ENCODE peak calls at places on chromosomes 7 and 10, in four cellular contexts. D is HCT116, N is K562, B is HepG2. I is an unnamed sample.
A peak's percentile ranks its signal among the peaks of the same experiment; 100 is the strongest.

GRCh38 chr10:125000366-125001312 is 58.7 kb downstream of the ZRANB1 start:
- DNase-seq in N (no peak), D (no peak), B (no peak), I (peak; percentile 41)

GRCh38 chr7:121634356-121634755 is 238.2 kb upstream of the FAM3C start:
- DNase-seq in D (no peak), N (no peak), B (no peak), I (no peak)

GRCh38 chr7:30682131-30683083 is at the start of gene CRHR2:
- DNase-seq in N (peak; percentile 46), D (no peak), B (no peak), I (peak; percentile 76)

GRCh38 chr7:115911466-115911865 is 119.1 kb downstream of the TFEC start:
- DNase-seq in D (no peak), N (no peak), B (no peak), I (no peak)

GRCh38 chr10:78405231-78405630 is 371.6 kb downstream of the RPS24 start:
- DNase-seq in B (no peak), D (no peak), N (no peak), I (no peak)

GRCh38 chr10:26911811-26912461 is 51.2 kb upstream of the ABI1 start:
- DNase-seq in N (no peak), D (no peak), B (no peak), I (no peak)

GRCh38 chr10:79405221-79405994 is 40.0 kb downstream of the ZCCHC24 start:
- DNase-seq in N (no peak), D (no peak), B (no peak), I (no peak)

GRCh38 chr7:17558135-17558534 is 259.7 kb downstream of the AHR start:
- DNase-seq in N (no peak), B (no peak), D (no peak), I (no peak)

GRCh38 chr7:8131694-8132605 is 130.0 kb downstream of the ICA1 start:
- DNase-seq in N (no peak), D (no peak), B (no peak), I (no peak)

GRCh38 chr10:71613303-71613777 is 106.2 kb downstream of the C10orf105 start:
- DNase-seq in D (peak; percentile 12), B (no peak), N (peak; percentile 49), I (no peak)

GRCh38 chr10:102811346-102811745 is 25.9 kb downstream of the CYP17A1 start:
- DNase-seq in N (no peak), B (no peak), D (no peak), I (no peak)

GRCh38 chr7:48875300-48875916 is 48.9 kb upstream of the CDC14C start:
- DNase-seq in B (peak; percentile 15), D (no peak), N (no peak), I (peak; percentile 85)

GRCh38 chr10:52229271-52229931 is 84.7 kb upstream of the DKK1 start:
- DNase-seq in N (no peak), B (no peak), D (no peak), I (no peak)

GRCh38 chr7:36086571-36086970 is 66.5 kb upstream of the EEPD1 start:
- DNase-seq in B (no peak), N (no peak), D (no peak), I (no peak)

GRCh38 chr10:16606421-16606820 is 84.7 kb upstream of the C1QL3 start:
- DNase-seq in B (no peak), D (no peak), N (no peak), I (no peak)

GRCh38 chr7:20574784-20575757 is 40.4 kb upstream of the ABCB5 start:
- DNase-seq in N (no peak), B (no peak), D (no peak), I (no peak)

GRCh38 chr7:131174855-131175254 is 152.8 kb upstream of the MKLN1 start:
- DNase-seq in B (no peak), D (no peak), N (no peak), I (no peak)

GRCh38 chr10:44325157-44325556 is 59.7 kb downstream of the CXCL12 start:
- DNase-seq in B (peak; percentile 81), N (no peak), D (no peak), I (no peak)

GRCh38 chr7:104980969-104981670 is 32.9 kb upstream of the KMT2E start:
- DNase-seq in D (peak; percentile 54), B (peak; percentile 44), N (peak; percentile 75), I (peak; percentile 86)

GRCh38 chr10:126060232-126060935 is 164.0 kb downstream of the FANK1 start:
- DNase-seq in D (no peak), N (no peak), B (no peak), I (no peak)

GRCh38 chr10:16988900-16989299 is 140.7 kb downstream of the CUBN start:
- DNase-seq in N (no peak), B (no peak), D (no peak), I (no peak)

GRCh38 chr10:95339863-95340262 is 49.1 kb upstream of the PDLIM1 start:
- DNase-seq in B (no peak), D (no peak), N (no peak), I (no peak)

GRCh38 chr10:5094265-5095205 is at the start of gene AKR1C3:
- DNase-seq in D (peak; percentile 51), N (peak; percentile 27), B (peak; percentile 78), I (peak; percentile 66)

GRCh38 chr10:95341716-95342130 is 50.9 kb upstream of the PDLIM1 start:
- DNase-seq in B (peak; percentile 35), D (no peak), N (no peak), I (no peak)

GRCh38 chr7:36747969-36748574 is 23.8 kb upstream of the AOAH start:
- DNase-seq in B (no peak), D (no peak), N (no peak), I (no peak)

GRCh38 chr7:50857804-50858203 is 75.1 kb upstream of the GRB10 start:
- DNase-seq in D (no peak), B (no peak), N (no peak), I (no peak)

GRCh38 chr7:19939746-19940145 is 166.3 kb upstream of the TMEM196 start:
- DNase-seq in B (no peak), N (no peak), D (no peak), I (no peak)

GRCh38 chr10:58335306-58336005 is 650 bp downstream of the UBE2D1 start:
- DNase-seq in D (peak; percentile 27), B (peak; percentile 28), N (peak; percentile 28), I (peak; percentile 53)

GRCh38 chr10:113523628-113524027 is 29.2 kb upstream of the HABP2 start:
- DNase-seq in B (no peak), N (no peak), D (no peak), I (no peak)

GRCh38 chr10:35346248-35346647 is 9.9 kb downstream of the CCNY start:
- DNase-seq in N (no peak), B (no peak), D (no peak), I (no peak)

GRCh38 chr7:109806548-109806947 is 1236.9 kb downstream of the DNAJB9 start:
- DNase-seq in N (no peak), D (no peak), B (no peak), I (no peak)

GRCh38 chr10:87505366-87506113 is 847 bp downstream of the MINPP1 start:
- DNase-seq in N (peak; percentile 55), B (peak; percentile 60), D (peak; percentile 10), I (peak; percentile 82)

GRCh38 chr10:22593644-22594043 is 120.7 kb downstream of the PIP4K2A start:
- DNase-seq in N (no peak), D (no peak), B (no peak), I (no peak)
- TF ChIP-seq POLR2AphosphoS5 in N (no peak), D (no peak), B (no peak), I (no peak)

GRCh38 chr10:110278562-110278961 is 26.2 kb downstream of the SMNDC1 start:
- DNase-seq in N (no peak), B (no peak), D (no peak), I (no peak)

GRCh38 chr10:110275140-110275729 is 29.5 kb downstream of the SMNDC1 start:
- DNase-seq in D (no peak), B (no peak), N (no peak), I (no peak)

GRCh38 chr10:110274629-110275028 is 30.1 kb downstream of the SMNDC1 start:
- DNase-seq in N (no peak), B (no peak), D (no peak), I (no peak)

GRCh38 chr10:110276603-110277002 is 28.1 kb downstream of the SMNDC1 start:
- DNase-seq in D (no peak), N (no peak), B (no peak), I (no peak)

GRCh38 chr10:110279062-110279986 is 25.4 kb downstream of the SMNDC1 start:
- DNase-seq in N (peak; percentile 12), B (peak; percentile 65), D (peak; percentile 54), I (peak; percentile 79)
- H2AFZ ChIP-seq in N (no peak overlapping the region), B (no peak overlapping the region), D (no peak overlapping the region), I (no peak overlapping the region)

DNA sequence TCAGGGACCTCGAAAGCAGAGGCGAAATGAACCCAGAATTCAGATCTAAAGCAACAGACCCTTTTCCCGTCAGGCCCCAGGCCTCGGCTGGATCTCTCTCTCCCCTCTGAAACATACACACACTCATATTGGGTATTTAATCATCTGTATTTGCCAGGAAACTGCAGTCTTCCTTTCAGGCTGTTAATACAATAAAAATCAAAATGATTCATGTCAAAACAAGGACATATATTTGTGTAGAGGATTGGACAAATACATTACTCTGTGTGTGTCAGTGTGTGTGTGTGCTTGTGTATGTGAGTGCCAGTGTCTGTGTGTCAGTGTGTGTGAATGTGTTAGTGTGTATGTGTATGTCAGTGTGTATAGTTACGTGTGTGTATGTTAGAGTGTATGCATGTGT is 90.8 kb downstream of the JCAD start:
- DNase-seq in N (no peak), D (no peak), B (no peak), I (no peak)
- TF ChIP-seq POLR2AphosphoS5 in N (no peak), D (no peak), B (no peak), I (no peak)

GRCh38 chr7:1981878-1982230 is 250.9 kb downstream of the MAD1L1 start:
- DNase-seq in B (no peak), D (no peak), N (no peak), I (no peak)

GRCh38 chr7:1987084-1987535 is 245.6 kb downstream of the MAD1L1 start:
- DNase-seq in B (no peak), D (no peak), N (no peak), I (no peak)

GRCh38 chr7:1987591-1988532 is 244.9 kb downstream of the MAD1L1 start:
- DNase-seq in D (no peak), B (no peak), N (no peak), I (no peak)

GRCh38 chr7:1986366-1987083 is 246.2 kb downstream of the MAD1L1 start:
- DNase-seq in B (no peak), N (no peak), D (no peak), I (no peak)

DNA sequence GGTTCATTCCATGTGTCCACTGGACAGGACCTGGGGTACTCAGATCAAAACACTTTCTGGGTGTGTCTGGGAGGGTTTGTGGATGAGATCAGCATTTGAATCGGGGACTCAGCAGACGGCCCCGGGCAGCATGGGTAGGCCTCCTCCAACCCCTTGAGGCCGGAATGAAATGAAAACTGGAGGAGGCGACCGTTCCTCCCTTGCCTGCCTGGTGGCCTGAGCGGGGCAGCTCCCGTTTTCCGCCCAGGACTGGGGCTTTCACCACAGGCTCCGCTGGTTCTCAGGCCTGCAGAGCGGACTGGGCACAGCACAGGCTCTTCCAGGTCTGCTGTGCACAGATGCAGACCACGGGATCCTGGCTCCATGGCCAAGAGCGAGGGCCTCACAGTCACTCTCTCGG is 247.7 kb downstream of the MAD1L1 start:
- DNase-seq in D (no peak), B (no peak), N (no peak), I (no peak)
- H2AFZ ChIP-seq in D (no peak overlapping the region), B (no peak overlapping the region), N (no peak overlapping the region), I (no peak overlapping the region)